ENCODE peak calls at places on chromosomes 16 and 17, in four cellular contexts. One of them, this sample, is unnamed.

GRCh38 chr17:82775033-82775823 is 23.4 kb downstream of the TBCD start:
- DNase-seq in GM19239: no peak
- DNase-seq in tibial nerve: peak
- DNase-seq in lung: peak
- DNase-seq in this sample: peak

GRCh38 chr17:47967607-47968252 is 3.2 kb upstream of the CDK5RAP3 start:
- DNase-seq in lung: no peak
- DNase-seq in tibial nerve: no peak
- DNase-seq in GM19239: no peak
- DNase-seq in this sample: no peak

GRCh38 chr16:83689385-83689831 is 118.4 kb upstream of the HSBP1 start:
- DNase-seq in tibial nerve: no peak
- DNase-seq in GM19239: no peak
- DNase-seq in lung: no peak
- DNase-seq in this sample: peak

GRCh38 chr16:21684199-21684598 is 20.4 kb downstream of the OTOA start:
- DNase-seq in tibial nerve: no peak
- DNase-seq in lung: no peak
- DNase-seq in GM19239: no peak
- DNase-seq in this sample: no peak

GRCh38 chr16:75305364-75306101 is 54.1 kb upstream of the BCAR1 start:
- DNase-seq in GM19239: no peak
- DNase-seq in tibial nerve: no peak
- DNase-seq in lung: peak
- DNase-seq in this sample: peak

GRCh38 chr17:39927928-39928867 is 666 bp downstream of the LRRC3C start:
- DNase-seq in lung: peak
- DNase-seq in GM19239: no peak
- DNase-seq in tibial nerve: no peak
- DNase-seq in this sample: no peak

GRCh38 chr17:77449908-77450741 is 309.4 kb downstream of the SEC14L1 start:
- DNase-seq in lung: no peak
- DNase-seq in tibial nerve: peak
- DNase-seq in GM19239: no peak
- DNase-seq in this sample: peak

GRCh38 chr16:14013571-14014283 is 57.4 kb upstream of the MRTFB start:
- DNase-seq in lung: peak
- DNase-seq in tibial nerve: no peak
- DNase-seq in GM19239: no peak
- DNase-seq in this sample: peak

GRCh38 chr17:76539631-76540271 is at the start of gene PRCD:
- DNase-seq in tibial nerve: no peak
- DNase-seq in lung: no peak
- DNase-seq in GM19239: no peak
- DNase-seq in this sample: no peak

This sample was measured in ascending aorta.